ENCODE peak calls at places on chromosomes 7 and 10, in eight cellular contexts. One of them, this sample, is unnamed.
A peak's percentile ranks its signal among the peaks of the same experiment; 100 is the strongest.

GRCh38 chr10:59536576-59537014 is 173.1 kb downstream of the SLC16A9 start:
- DNase-seq in sigmoid colon: peak; percentile 70
- DNase-seq in fibroblast of lung: peak; percentile 47
- DNase-seq in heart left ventricle: peak; percentile 41
- DNase-seq in H1: no peak
- DNase-seq in right lobe of liver: no peak
- DNase-seq in PC-3: no peak
- DNase-seq in body of pancreas: no peak
- DNase-seq in this sample: no peak

GRCh38 chr10:110225756-110226554 is 18.6 kb downstream of the MXI1 start:
- DNase-seq in sigmoid colon: peak; percentile 97
- DNase-seq in fibroblast of lung: peak; percentile 92
- DNase-seq in heart left ventricle: peak; percentile 95
- DNase-seq in H1: peak; percentile 79
- DNase-seq in right lobe of liver: peak; percentile 94
- DNase-seq in PC-3: peak; percentile 90
- DNase-seq in body of pancreas: peak; percentile 92
- DNase-seq in this sample: peak; percentile 90

GRCh38 chr10:132004052-132004451 is 22.3 kb upstream of the BNIP3 start:
- DNase-seq in sigmoid colon: no peak
- DNase-seq in fibroblast of lung: no peak
- DNase-seq in heart left ventricle: no peak
- DNase-seq in H1: no peak
- DNase-seq in right lobe of liver: no peak
- DNase-seq in PC-3: no peak
- DNase-seq in body of pancreas: no peak
- DNase-seq in this sample: no peak

GRCh38 chr7:100585511-100586265 is at the start of gene LRCH4:
- DNase-seq in sigmoid colon: no peak
- DNase-seq in fibroblast of lung: no peak
- DNase-seq in heart left ventricle: peak; percentile 70
- DNase-seq in H1: no peak
- DNase-seq in right lobe of liver: peak; percentile 79
- DNase-seq in PC-3: peak; percentile 57
- DNase-seq in body of pancreas: peak; percentile 70
- DNase-seq in this sample: peak; percentile 72

GRCh38 chr7:94129443-94130140 is 125.4 kb upstream of the BET1 start:
- DNase-seq in sigmoid colon: no peak
- DNase-seq in fibroblast of lung: peak; percentile 91
- DNase-seq in heart left ventricle: no peak
- DNase-seq in H1: no peak
- DNase-seq in right lobe of liver: no peak
- DNase-seq in PC-3: peak; percentile 55
- DNase-seq in body of pancreas: no peak
- DNase-seq in this sample: no peak

GRCh38 chr7:55019691-55020480 is 1.1 kb downstream of the EGFR start:
- DNase-seq in sigmoid colon: peak; percentile 78
- DNase-seq in fibroblast of lung: peak; percentile 29
- DNase-seq in heart left ventricle: no peak
- DNase-seq in H1: no peak
- DNase-seq in right lobe of liver: peak; percentile 56
- DNase-seq in PC-3: peak; percentile 35
- DNase-seq in body of pancreas: peak; percentile 63
- DNase-seq in this sample: no peak

GRCh38 chr10:103479135-103479534 is at the start of gene CALHM3:
- DNase-seq in sigmoid colon: no peak
- DNase-seq in fibroblast of lung: no peak
- DNase-seq in heart left ventricle: no peak
- DNase-seq in H1: no peak
- DNase-seq in right lobe of liver: no peak
- DNase-seq in PC-3: peak; percentile 76
- DNase-seq in body of pancreas: no peak
- DNase-seq in this sample: no peak

GRCh38 chr10:69883680-69884375 is 82.1 kb downstream of the COL13A1 start:
- DNase-seq in sigmoid colon: no peak
- DNase-seq in fibroblast of lung: no peak
- DNase-seq in heart left ventricle: no peak
- DNase-seq in H1: no peak
- DNase-seq in right lobe of liver: no peak
- DNase-seq in PC-3: no peak
- DNase-seq in body of pancreas: no peak
- DNase-seq in this sample: no peak

GRCh38 chr10:11587860-11588259 is 23.6 kb downstream of the USP6NL start:
- DNase-seq in sigmoid colon: no peak
- DNase-seq in fibroblast of lung: no peak
- DNase-seq in heart left ventricle: no peak
- DNase-seq in H1: no peak
- DNase-seq in right lobe of liver: no peak
- DNase-seq in PC-3: peak; percentile 60
- DNase-seq in body of pancreas: no peak
- DNase-seq in this sample: no peak

GRCh38 chr10:87976101-87976743 is 112.8 kb downstream of the PTEN start:
- DNase-seq in sigmoid colon: no peak
- DNase-seq in fibroblast of lung: peak; percentile 35
- DNase-seq in heart left ventricle: no peak
- DNase-seq in H1: no peak
- DNase-seq in right lobe of liver: no peak
- DNase-seq in PC-3: no peak
- DNase-seq in body of pancreas: no peak
- DNase-seq in this sample: no peak
- H3K4me1 ChIP-seq in sigmoid colon: no peaks in the 10 kb centered on the region
- H3K4me1 ChIP-seq in fibroblast of lung: no peaks in the 10 kb centered on the region
- H3K4me1 ChIP-seq in heart left ventricle: no peaks in the 10 kb centered on the region
- H3K4me1 ChIP-seq in H1: peaks cover 36% of the 10 kb centered on the region
- H3K4me1 ChIP-seq in right lobe of liver: no peaks in the 10 kb centered on the region
- H3K4me1 ChIP-seq in PC-3: no peaks in the 10 kb centered on the region
- H3K4me1 ChIP-seq in body of pancreas: no peaks in the 10 kb centered on the region
- H3K4me1 ChIP-seq in this sample: no peaks in the 10 kb centered on the region

GRCh38 chr10:71766717-71767419 is 6.5 kb downstream of the VSIR start:
- DNase-seq in sigmoid colon: peak; percentile 89
- DNase-seq in fibroblast of lung: peak; percentile 98
- DNase-seq in heart left ventricle: peak; percentile 89
- DNase-seq in H1: no peak
- DNase-seq in right lobe of liver: no peak
- DNase-seq in PC-3: peak; percentile 89
- DNase-seq in body of pancreas: peak; percentile 47
- DNase-seq in this sample: peak; percentile 29

GRCh38 chr10:71769279-71769823 is 4.0 kb downstream of the VSIR start:
- DNase-seq in sigmoid colon: no peak
- DNase-seq in fibroblast of lung: peak; percentile 10
- DNase-seq in heart left ventricle: no peak
- DNase-seq in H1: no peak
- DNase-seq in right lobe of liver: no peak
- DNase-seq in PC-3: no peak
- DNase-seq in body of pancreas: no peak
- DNase-seq in this sample: no peak

GRCh38 chr10:71765176-71765906 is 8.0 kb downstream of the VSIR start:
- DNase-seq in sigmoid colon: peak; percentile 91
- DNase-seq in fibroblast of lung: peak; percentile 69
- DNase-seq in heart left ventricle: peak; percentile 87
- DNase-seq in H1: no peak
- DNase-seq in right lobe of liver: no peak
- DNase-seq in PC-3: peak; percentile 13
- DNase-seq in body of pancreas: no peak
- DNase-seq in this sample: no peak

GRCh38 chr10:71765907-71766716 is 7.2 kb downstream of the VSIR start:
- DNase-seq in sigmoid colon: no peak
- DNase-seq in fibroblast of lung: no peak
- DNase-seq in heart left ventricle: peak; percentile 26
- DNase-seq in H1: no peak
- DNase-seq in right lobe of liver: no peak
- DNase-seq in PC-3: no peak
- DNase-seq in body of pancreas: no peak
- DNase-seq in this sample: no peak

GRCh38 chr10:71767420-71768035 is 5.8 kb downstream of the VSIR start:
- DNase-seq in sigmoid colon: no peak
- DNase-seq in fibroblast of lung: peak; percentile 42
- DNase-seq in heart left ventricle: peak; percentile 92
- DNase-seq in H1: no peak
- DNase-seq in right lobe of liver: no peak
- DNase-seq in PC-3: peak; percentile 58
- DNase-seq in body of pancreas: no peak
- DNase-seq in this sample: no peak
- H3K4me3 ChIP-seq in sigmoid colon: no peak overlapping the region
- H3K4me3 ChIP-seq in fibroblast of lung: no peak overlapping the region
- H3K4me3 ChIP-seq in heart left ventricle: peak overlapping the region; percentile 0
- H3K4me3 ChIP-seq in H1: no peak overlapping the region
- H3K4me3 ChIP-seq in right lobe of liver: no peak overlapping the region
- H3K4me3 ChIP-seq in PC-3: no peak overlapping the region
- H3K4me3 ChIP-seq in body of pancreas: no peak overlapping the region
- H3K4me3 ChIP-seq in this sample: no peak overlapping the region

GRCh38 chr10:5510281-5511072 is 11.1 kb upstream of the CALML5 start:
- DNase-seq in sigmoid colon: peak; percentile 68
- DNase-seq in fibroblast of lung: no peak
- DNase-seq in heart left ventricle: no peak
- DNase-seq in H1: no peak
- DNase-seq in right lobe of liver: no peak
- DNase-seq in PC-3: no peak
- DNase-seq in body of pancreas: no peak
- DNase-seq in this sample: no peak
- H3K4me1 ChIP-seq in sigmoid colon: no peaks in the 10 kb centered on the region
- H3K4me1 ChIP-seq in fibroblast of lung: no peaks in the 10 kb centered on the region
- H3K4me1 ChIP-seq in heart left ventricle: no peaks in the 10 kb centered on the region
- H3K4me1 ChIP-seq in H1: peaks cover 3% of the 10 kb centered on the region
- H3K4me1 ChIP-seq in right lobe of liver: no peaks in the 10 kb centered on the region
- H3K4me1 ChIP-seq in PC-3: no peaks in the 10 kb centered on the region
- H3K4me1 ChIP-seq in body of pancreas: peaks cover 11% of the 10 kb centered on the region
- H3K4me1 ChIP-seq in this sample: peaks cover 6% of the 10 kb centered on the region

GRCh38 chr7:154867068-154867467 is 135.9 kb downstream of the PAXIP1 start:
- DNase-seq in sigmoid colon: peak; percentile 12
- DNase-seq in fibroblast of lung: no peak
- DNase-seq in heart left ventricle: no peak
- DNase-seq in H1: no peak
- DNase-seq in right lobe of liver: no peak
- DNase-seq in PC-3: no peak
- DNase-seq in body of pancreas: no peak
- DNase-seq in this sample: no peak

GRCh38 chr7:154864531-154864908 is 138.4 kb downstream of the PAXIP1 start:
- DNase-seq in sigmoid colon: no peak
- DNase-seq in fibroblast of lung: no peak
- DNase-seq in heart left ventricle: no peak
- DNase-seq in H1: no peak
- DNase-seq in right lobe of liver: no peak
- DNase-seq in PC-3: no peak
- DNase-seq in body of pancreas: no peak
- DNase-seq in this sample: no peak

GRCh38 chr7:154868901-154869300 is 134.0 kb downstream of the PAXIP1 start:
- DNase-seq in sigmoid colon: peak; percentile 58
- DNase-seq in fibroblast of lung: no peak
- DNase-seq in heart left ventricle: no peak
- DNase-seq in H1: no peak
- DNase-seq in right lobe of liver: no peak
- DNase-seq in PC-3: no peak
- DNase-seq in body of pancreas: no peak
- DNase-seq in this sample: no peak

GRCh38 chr7:154863766-154864530 is 139.0 kb downstream of the PAXIP1 start:
- DNase-seq in sigmoid colon: peak; percentile 25
- DNase-seq in fibroblast of lung: no peak
- DNase-seq in heart left ventricle: no peak
- DNase-seq in H1: no peak
- DNase-seq in right lobe of liver: no peak
- DNase-seq in PC-3: no peak
- DNase-seq in body of pancreas: no peak
- DNase-seq in this sample: no peak

GRCh38 chr7:154865984-154866685 is 136.8 kb downstream of the PAXIP1 start:
- DNase-seq in sigmoid colon: peak; percentile 46
- DNase-seq in fibroblast of lung: no peak
- DNase-seq in heart left ventricle: no peak
- DNase-seq in H1: no peak
- DNase-seq in right lobe of liver: no peak
- DNase-seq in PC-3: no peak
- DNase-seq in body of pancreas: no peak
- DNase-seq in this sample: no peak
- H3K4me3 ChIP-seq in sigmoid colon: no peak overlapping the region
- H3K4me3 ChIP-seq in fibroblast of lung: no peak overlapping the region
- H3K4me3 ChIP-seq in heart left ventricle: no peak overlapping the region
- H3K4me3 ChIP-seq in H1: no peak overlapping the region
- H3K4me3 ChIP-seq in right lobe of liver: no peak overlapping the region
- H3K4me3 ChIP-seq in PC-3: no peak overlapping the region
- H3K4me3 ChIP-seq in body of pancreas: no peak overlapping the region
- H3K4me3 ChIP-seq in this sample: no peak overlapping the region

GRCh38 chr7:127474457-127474856 is 81.9 kb upstream of the ZNF800 start:
- DNase-seq in sigmoid colon: no peak
- DNase-seq in fibroblast of lung: peak; percentile 11
- DNase-seq in heart left ventricle: no peak
- DNase-seq in H1: no peak
- DNase-seq in right lobe of liver: no peak
- DNase-seq in PC-3: peak; percentile 3
- DNase-seq in body of pancreas: no peak
- DNase-seq in this sample: no peak

GRCh38 chr7:127477285-127478039 is 85.0 kb upstream of the ZNF800 start:
- DNase-seq in sigmoid colon: no peak
- DNase-seq in fibroblast of lung: no peak
- DNase-seq in heart left ventricle: no peak
- DNase-seq in H1: no peak
- DNase-seq in right lobe of liver: no peak
- DNase-seq in PC-3: peak; percentile 58
- DNase-seq in body of pancreas: no peak
- DNase-seq in this sample: no peak

GRCh38 chr7:127473409-127473808 is 80.9 kb upstream of the ZNF800 start:
- DNase-seq in sigmoid colon: no peak
- DNase-seq in fibroblast of lung: no peak
- DNase-seq in heart left ventricle: no peak
- DNase-seq in H1: no peak
- DNase-seq in right lobe of liver: no peak
- DNase-seq in PC-3: no peak
- DNase-seq in body of pancreas: no peak
- DNase-seq in this sample: no peak

GRCh38 chr7:127478040-127478386 is 85.5 kb upstream of the ZNF800 start:
- DNase-seq in sigmoid colon: no peak
- DNase-seq in fibroblast of lung: no peak
- DNase-seq in heart left ventricle: no peak
- DNase-seq in H1: no peak
- DNase-seq in right lobe of liver: no peak
- DNase-seq in PC-3: peak; percentile 4
- DNase-seq in body of pancreas: no peak
- DNase-seq in this sample: no peak

DNA sequence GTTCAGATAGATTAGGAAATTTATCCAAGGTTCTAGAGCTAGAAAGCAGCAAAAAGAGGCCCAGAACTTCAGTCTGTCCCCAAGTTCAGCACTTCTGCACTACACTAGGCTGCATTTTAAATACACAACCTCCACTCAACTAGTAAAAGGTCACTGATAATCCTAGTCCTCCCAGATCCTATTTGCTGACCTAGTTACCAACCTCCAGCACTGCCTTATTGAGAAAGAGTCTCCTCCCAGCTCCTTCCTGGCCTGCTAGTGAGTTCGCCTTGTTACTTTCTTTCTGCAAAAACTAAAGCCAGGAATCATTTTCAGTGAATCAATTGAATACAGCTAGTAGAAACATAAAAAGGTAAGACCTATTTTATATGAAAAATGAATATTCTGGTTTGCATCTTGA is 84.1 kb upstream of the ZNF800 start:
- DNase-seq in sigmoid colon: no peak
- DNase-seq in fibroblast of lung: no peak
- DNase-seq in heart left ventricle: no peak
- DNase-seq in H1: no peak
- DNase-seq in right lobe of liver: no peak
- DNase-seq in PC-3: no peak
- DNase-seq in body of pancreas: no peak
- DNase-seq in this sample: no peak
- H3K4me1 ChIP-seq in sigmoid colon: no peaks in the 10 kb centered on the region
- H3K4me1 ChIP-seq in fibroblast of lung: no peaks in the 10 kb centered on the region
- H3K4me1 ChIP-seq in heart left ventricle: no peaks in the 10 kb centered on the region
- H3K4me1 ChIP-seq in H1: peaks cover 2% of the 10 kb centered on the region
- H3K4me1 ChIP-seq in right lobe of liver: no peaks in the 10 kb centered on the region
- H3K4me1 ChIP-seq in PC-3: peaks cover 12% of the 10 kb centered on the region
- H3K4me1 ChIP-seq in body of pancreas: peaks cover 23% of the 10 kb centered on the region
- H3K4me1 ChIP-seq in this sample: no peaks in the 10 kb centered on the region

This sample was measured in CD4-positive, alpha-beta memory T cell.